ENCODE peak calls at places on chromosome 11, in nine cellular contexts. U is right lobe of liver, P is left ventricle myocardium inferior, W is IMR-90, B is neural progenitor cell, K is neuronal stem cell, Y is spleen, O is prostate gland, S is adrenal gland. A is an unnamed sample. For H3K4me1, the result is how much of the 10 kb centered on the place peaks cover.

GRCh38 chr11:34636127-34636526 is 15.2 kb downstream of the EHF start:
- DNase-seq in U (no peak), P (no peak), W (no peak), B (no peak), K (no peak), Y (no peak), O (no peak), S (no peak), A (no peak)

GRCh38 chr11:18046116-18046777 is at the start of gene TPH1:
- DNase-seq in U (peak), P (peak), W (peak), B (peak), K (peak), Y (no peak), O (peak), S (peak), A (no peak)

GRCh38 chr11:36340909-36341308 is 44.8 kb downstream of the PRR5L start:
- DNase-seq in U (no peak), P (no peak), W (no peak), B (no peak), K (no peak), Y (no peak), O (no peak), S (no peak), A (no peak)

GRCh38 chr11:63427971-63428508 is 58.5 kb downstream of the SLC22A9 start:
- DNase-seq in U (no peak), P (no peak), W (no peak), B (no peak), K (no peak), Y (no peak), O (no peak), S (no peak), A (no peak)

GRCh38 chr11:132579686-132580085 is 952.6 kb downstream of the OPCML start:
- DNase-seq in U (no peak), P (no peak), W (no peak), B (no peak), K (no peak), Y (no peak), O (no peak), S (no peak), A (no peak)

GRCh38 chr11:68354181-68354872 is 41.9 kb downstream of the LRP5 start:
- DNase-seq in U (peak), P (peak), W (peak), B (no peak), K (no peak), Y (no peak), O (peak), S (peak), A (peak)

GRCh38 chr11:9574806-9575530 is 1.5 kb downstream of the WEE1 start:
- DNase-seq in U (peak), P (peak), W (peak), B (peak), K (no peak), Y (no peak), O (peak), S (peak), A (peak)

GRCh38 chr11:96055706-96056387 is 131.9 kb upstream of the MTMR2 start:
- DNase-seq in U (no peak), P (no peak), W (peak), B (peak), K (peak), Y (no peak), O (no peak), S (no peak), A (no peak)

GRCh38 chr11:62928011-62928410 is 6.8 kb upstream of the CHRM1 start:
- DNase-seq in U (no peak), P (no peak), W (no peak), B (peak), K (no peak), Y (peak), O (no peak), S (no peak), A (no peak)

GRCh38 chr11:18720811-18721575 is 5.0 kb downstream of the IGSF22 start:
- DNase-seq in U (peak), P (peak), W (peak), B (peak), K (peak), Y (peak), O (peak), S (peak), A (peak)

GRCh38 chr11:18707811-18708340 is 9.3 kb downstream of the TMEM86A start:
- DNase-seq in U (no peak), P (no peak), W (no peak), B (no peak), K (no peak), Y (peak), O (no peak), S (no peak), A (no peak)

GRCh38 chr11:22337571-22338464 is at the start of gene SLC17A6:
- DNase-seq in U (no peak), P (no peak), W (peak), B (peak), K (peak), Y (no peak), O (no peak), S (peak), A (no peak)

GRCh38 chr11:102771351-102771750 is 9.1 kb downstream of the MMP10 start:
- DNase-seq in U (no peak), P (no peak), W (peak), B (no peak), K (no peak), Y (no peak), O (no peak), S (no peak), A (no peak)

GRCh38 chr11:118870396-118871343 is 13.0 kb upstream of the CXCR5 start:
- DNase-seq in U (peak), P (peak), W (peak), B (peak), K (no peak), Y (peak), O (peak), S (peak), A (peak)

GRCh38 chr11:132072880-132073213 is 702.4 kb downstream of the NTM start:
- DNase-seq in U (no peak), P (no peak), W (peak), B (no peak), K (no peak), Y (no peak), O (no peak), S (no peak), A (no peak)

GRCh38 chr11:33753304-33753703 is 17.1 kb upstream of the CD59 start:
- DNase-seq in U (no peak), P (no peak), W (peak), B (no peak), K (no peak), Y (no peak), O (no peak), S (no peak), A (peak)

GRCh38 chr11:9664276-9665171 is 647 bp downstream of the SWAP70 start:
- DNase-seq in U (peak), P (peak), W (peak), B (peak), K (no peak), Y (peak), O (peak), S (peak), A (peak)

GRCh38 chr11:38791346-38791961 is 2193.4 kb upstream of the RAG2 start:
- DNase-seq in U (no peak), P (no peak), W (peak), B (peak), K (peak), Y (no peak), O (peak), S (peak), A (no peak)

GRCh38 chr11:72831521-72832300 is 17.5 kb downstream of the ATG16L2 start:
- DNase-seq in U (peak), P (peak), W (peak), B (peak), K (peak), Y (peak), O (peak), S (peak), A (peak)

GRCh38 chr11:75867778-75868374 is 52.9 kb downstream of the UVRAG start:
- DNase-seq in U (no peak), P (no peak), W (peak), B (peak), K (peak), Y (no peak), O (peak), S (peak), A (peak)

GRCh38 chr11:116694815-116695590 is 77.8 kb downstream of the BUD13 start:
- DNase-seq in U (no peak), P (no peak), W (no peak), B (no peak), K (no peak), Y (peak), O (no peak), S (no peak), A (no peak)

GRCh38 chr11:114216804-114217195 is 79.4 kb upstream of the NNMT start:
- DNase-seq in U (no peak), P (no peak), W (no peak), B (no peak), K (no peak), Y (no peak), O (no peak), S (no peak), A (no peak)

GRCh38 chr11:2570211-2570811 is 125.5 kb downstream of the KCNQ1 start:
- DNase-seq in U (peak), P (no peak), W (no peak), B (no peak), K (no peak), Y (no peak), O (no peak), S (no peak), A (no peak)

GRCh38 chr11:19774329-19774728 is 61.7 kb downstream of the NAV2 start:
- DNase-seq in U (no peak), P (no peak), W (no peak), B (no peak), K (no peak), Y (no peak), O (no peak), S (no peak), A (no peak)
- H3K4me3 ChIP-seq in U (no peak), P (no peak), W (no peak), B (no peak), K (no peak), Y (no peak), O (no peak), S (no peak), A (no peak)

GRCh38 chr11:7571640-7572000 is 57.8 kb downstream of the PPFIBP2 start:
- DNase-seq in U (peak), P (peak), W (peak), B (peak), K (peak), Y (no peak), O (peak), S (peak), A (no peak)
- H3K4me1 ChIP-seq in U (under half), P (under half), W (under half), B (under half), K (under half), Y (under half), O (under half), S (under half), A (under half)

DNA sequence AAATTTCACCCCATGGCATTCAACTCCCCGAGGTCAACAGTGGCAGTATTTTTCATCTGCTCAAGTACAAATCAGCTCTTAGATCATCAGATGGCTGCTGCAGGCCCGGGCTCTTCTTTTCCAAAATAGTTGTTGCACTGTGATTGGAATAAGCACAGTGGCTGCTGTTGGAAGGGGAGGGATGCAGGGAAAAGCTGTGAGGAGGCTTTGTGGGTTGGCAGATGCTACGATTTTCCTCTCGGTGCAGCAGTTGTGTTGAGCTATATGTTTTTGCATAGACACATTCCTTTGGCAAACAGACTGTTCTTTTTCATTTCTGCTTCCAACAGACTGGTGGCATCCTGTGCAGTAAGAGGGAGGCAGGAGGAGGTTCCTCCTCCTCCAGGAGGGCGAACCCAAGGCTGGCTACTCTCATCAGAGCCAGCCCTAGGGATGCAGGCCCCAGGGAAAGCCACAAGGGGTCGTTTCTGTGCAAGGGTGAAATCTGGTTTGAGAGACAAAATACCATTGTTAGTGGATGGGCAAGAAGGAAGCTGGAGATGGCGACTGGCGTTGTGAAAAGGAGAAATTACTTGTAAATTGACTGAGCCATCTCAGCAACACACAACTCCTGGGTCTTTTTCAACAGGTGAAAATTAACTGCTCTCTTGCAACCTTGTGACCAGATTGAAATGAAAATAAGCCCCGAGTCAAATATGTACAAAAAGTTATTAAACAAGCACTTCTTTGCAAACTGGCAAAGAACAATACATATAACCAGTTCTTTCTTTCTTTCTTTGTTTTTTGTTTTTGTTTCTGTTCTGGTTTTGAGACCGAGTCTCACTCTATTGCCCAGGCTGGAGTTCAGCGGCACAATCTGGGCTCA is 26.6 kb upstream of the UBASH3B start:
- DNase-seq in U (peak), P (peak), W (peak), B (peak), K (peak), Y (peak), O (peak), S (peak), A (peak)
- H3K27ac ChIP-seq in U (no peak), P (no peak), W (no peak), B (no peak), K (no peak), Y (no peak), O (no peak), S (no peak), A (no peak)

DNA sequence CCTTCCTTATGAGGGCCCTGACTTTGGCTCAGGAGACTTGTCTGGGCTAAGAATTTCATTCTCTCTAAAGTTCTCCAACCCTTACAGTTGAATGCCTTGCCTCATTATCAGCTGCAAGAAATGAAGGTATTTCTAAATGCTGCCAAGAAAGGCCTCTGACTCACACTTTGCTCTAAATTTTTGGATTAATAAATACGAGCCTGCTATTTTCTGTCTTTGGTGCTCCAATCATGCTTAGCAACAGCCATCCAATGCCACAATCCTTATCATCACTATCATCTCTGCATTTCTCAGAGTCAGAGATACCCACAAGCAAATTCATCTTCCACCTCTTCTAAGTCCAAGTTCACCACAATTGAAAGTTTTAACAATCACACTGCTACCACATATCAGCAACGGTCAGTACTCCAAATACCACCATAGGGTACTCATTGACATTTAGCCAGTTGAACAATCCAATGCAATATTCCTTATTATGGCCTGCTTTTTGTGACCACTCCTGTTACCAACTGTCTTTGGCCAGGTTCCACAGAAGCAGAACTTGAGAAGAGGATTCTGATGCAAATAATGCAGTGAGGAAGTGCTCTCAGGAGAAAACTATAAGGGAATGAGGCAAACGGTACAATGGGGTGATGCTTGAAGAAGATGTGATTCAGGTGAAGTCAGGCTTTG is 5.7 kb downstream of the PATE2 start:
- DNase-seq in U (no peak), P (no peak), W (peak), B (no peak), K (no peak), Y (no peak), O (no peak), S (no peak), A (no peak)
- H3K4me3 ChIP-seq in U (no peak), P (no peak), W (no peak), B (no peak), K (no peak), Y (no peak), O (no peak), S (no peak), A (no peak)

GRCh38 chr11:124762077-124762623 is at the start of gene ESAM:
- DNase-seq in U (peak), P (peak), W (no peak), B (peak), K (no peak), Y (peak), O (no peak), S (no peak), A (no peak)
- H3K4me1 ChIP-seq in U (under half), P (half or more), W (under half), B (under half), K (under half), Y (under half), O (under half), S (under half), A (under half)

GRCh38 chr11:134118016-134118415 is 49.1 kb downstream of the JAM3 start:
- DNase-seq in U (no peak), P (no peak), W (no peak), B (no peak), K (no peak), Y (no peak), O (no peak), S (no peak), A (no peak)
- H3K27ac ChIP-seq in U (no peak), P (no peak), W (no peak), B (no peak), K (no peak), Y (no peak), O (no peak), S (no peak), A (no peak)

GRCh38 chr11:46239801-46240061 is 37.7 kb upstream of the CREB3L1 start:
- DNase-seq in U (no peak), P (no peak), W (peak), B (no peak), K (no peak), Y (no peak), O (no peak), S (no peak), A (no peak)
- H3K4me3 ChIP-seq in U (no peak), P (no peak), W (no peak), B (no peak), K (no peak), Y (no peak), O (no peak), S (no peak), A (no peak)

DNA sequence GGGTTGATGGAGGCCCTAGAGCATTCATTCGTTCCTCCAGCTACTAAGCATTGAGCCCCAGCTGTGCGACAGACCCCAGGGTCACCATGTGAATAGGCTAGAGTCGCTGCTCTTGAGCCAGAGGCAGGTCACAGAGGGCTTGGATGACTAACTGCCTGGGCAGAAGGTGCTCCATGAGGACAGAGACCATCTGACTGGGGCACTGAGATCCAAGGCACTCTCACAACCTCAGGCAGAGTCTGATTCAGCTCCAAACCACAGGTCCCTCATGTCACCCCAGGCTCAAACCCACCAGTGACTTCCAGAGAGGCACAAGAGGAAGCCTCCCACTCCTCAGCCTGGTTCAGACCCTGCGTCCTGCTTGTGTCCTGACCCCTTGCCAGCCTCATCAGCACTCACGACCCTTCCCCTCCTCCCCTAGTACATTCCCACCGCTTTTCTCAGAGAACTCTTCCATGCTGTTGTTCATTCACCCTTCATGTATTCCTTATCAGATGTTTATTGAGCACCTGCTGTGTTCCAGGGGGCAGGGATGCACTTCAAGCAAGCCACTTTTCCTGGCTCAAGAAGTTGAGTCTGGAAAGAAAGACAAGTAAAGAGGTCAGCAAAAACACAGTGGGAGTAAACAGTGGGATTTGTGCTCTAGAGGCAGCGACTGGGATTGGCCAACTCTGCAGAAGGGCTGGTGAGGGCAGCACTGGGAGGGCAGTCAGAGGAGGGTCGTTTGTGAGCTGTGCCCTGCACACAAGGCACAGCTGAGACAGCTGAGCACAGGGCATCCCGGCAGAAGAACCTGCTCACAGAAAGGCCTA is 9.3 kb downstream of the OAF start:
- DNase-seq in U (peak), P (peak), W (no peak), B (no peak), K (no peak), Y (no peak), O (no peak), S (peak), A (peak)
- H3K4me1 ChIP-seq in U (under half), P (half or more), W (under half), B (under half), K (under half), Y (under half), O (under half), S (half or more), A (under half)

A was measured in gastrocnemius medialis.